ENCODE peak calls at places on chromosomes 5 and 9, in ten cellular contexts. A is dorsolateral prefrontal cortex, R is mesothelial cell of epicardium, P is cardiac muscle cell, X is cardiac fibroblast, M is breast epithelium, Q is ovary, B is PC-3, Y is astrocyte, S is AG10803. I is an unnamed sample.

GRCh38 chr5:9108156-9108555 is 437.7 kb downstream of the SEMA5A start:
- DNase-seq in S (peak), Y (no peak), B (no peak), R (no peak), M (no peak), P (no peak), X (no peak), Q (no peak), A (no peak), I (no peak)

GRCh38 chr5:172860520-172861443 is 26.7 kb downstream of the ERGIC1 start:
- DNase-seq in Y (peak), P (no peak), Q (peak), S (peak), A (peak), M (peak), R (no peak), X (peak), B (no peak), I (no peak)

GRCh38 chr5:81768960-81769452 is 18.1 kb upstream of the SSBP2 start:
- DNase-seq in A (no peak), P (no peak), M (no peak), Y (peak), R (no peak), X (peak), B (peak), S (peak), Q (no peak), I (no peak)

GRCh38 chr5:139312075-139312474 is 18.5 kb downstream of the MATR3 start:
- DNase-seq in Y (no peak), X (no peak), B (no peak), M (no peak), P (no peak), Q (no peak), S (no peak), A (no peak), R (no peak), I (no peak)

GRCh38 chr5:3024126-3024525 is 272.6 kb upstream of the IRX2 start:
- DNase-seq in P (no peak), M (no peak), R (no peak), Q (no peak), A (no peak), Y (no peak), X (no peak), B (no peak), S (no peak), I (no peak)

GRCh38 chr5:73236541-73237128 is 63.6 kb downstream of the TMEM174 start:
- DNase-seq in M (no peak), B (no peak), A (no peak), Y (no peak), P (no peak), R (no peak), Q (no peak), X (no peak), S (no peak), I (no peak)

GRCh38 chr9:111566234-111566633 is 33.2 kb downstream of the PTGR1 start:
- DNase-seq in B (no peak), S (peak), R (no peak), Y (no peak), P (no peak), A (no peak), Q (no peak), M (no peak), X (peak), I (no peak)

GRCh38 chr9:110638381-110638954 is 30.1 kb upstream of the MUSK start:
- DNase-seq in S (peak), P (peak), X (peak), B (peak), M (no peak), R (no peak), Q (no peak), A (no peak), Y (no peak), I (no peak)

GRCh38 chr5:92779536-92779935 is 801.5 kb downstream of the NR2F1-AS1 start:
- DNase-seq in P (no peak), Y (no peak), S (no peak), Q (no peak), M (no peak), R (no peak), A (no peak), X (no peak), B (no peak), I (no peak)

GRCh38 chr5:109688647-109688998 is 1.1 kb upstream of the MAN2A1 start:
- DNase-seq in M (no peak), R (no peak), Q (no peak), S (no peak), P (no peak), X (no peak), A (no peak), Y (no peak), B (peak), I (peak)

GRCh38 chr9:126165755-126166154 is 160.9 kb upstream of the MVB12B start:
- DNase-seq in A (no peak), R (no peak), X (no peak), S (no peak), M (no peak), Q (no peak), B (no peak), Y (no peak), P (no peak), I (no peak)

GRCh38 chr9:114236391-114237138 is 81.2 kb downstream of the COL27A1 start:
- DNase-seq in B (no peak), P (no peak), S (peak), Q (no peak), R (no peak), Y (no peak), X (no peak), M (no peak), A (no peak), I (no peak)

GRCh38 chr9:136940526-136941230 is 3.9 kb downstream of the FBXW5 start:
- DNase-seq in R (no peak), P (no peak), Q (peak), M (no peak), B (no peak), S (no peak), Y (no peak), A (no peak), X (no peak), I (no peak)

GRCh38 chr5:23072179-23072578 is 219.0 kb upstream of the CDH12 start:
- DNase-seq in Q (no peak), A (no peak), M (no peak), X (no peak), P (no peak), Y (no peak), S (no peak), B (no peak), R (no peak), I (no peak)

GRCh38 chr5:78899922-78900362 is 85.2 kb downstream of the ARSB start:
- DNase-seq in X (peak), S (peak), R (no peak), A (no peak), M (no peak), Q (no peak), Y (peak), B (peak), P (peak), I (no peak)

GRCh38 chr5:75690669-75691068 is 26.6 kb downstream of the POC5 start:
- DNase-seq in X (no peak), R (no peak), Y (no peak), S (no peak), M (no peak), P (no peak), Q (no peak), A (no peak), B (no peak), I (no peak)

GRCh38 chr5:160118349-160119141 is 705 bp downstream of the PWWP2A start:
- DNase-seq in P (peak), R (peak), S (no peak), B (peak), Q (peak), A (peak), X (no peak), Y (no peak), M (peak), I (peak)

GRCh38 chr9:95297760-95298159 is 19.7 kb downstream of the FANCC start:
- DNase-seq in S (no peak), Q (no peak), P (no peak), X (no peak), M (no peak), B (no peak), A (no peak), Y (no peak), R (no peak), I (no peak)

GRCh38 chr5:395156-395920 is 47.6 kb upstream of the EXOC3 start:
- DNase-seq in A (peak), R (no peak), Q (no peak), B (peak), S (peak), P (no peak), X (peak), M (no peak), Y (peak), I (no peak)

GRCh38 chr9:137727716-137728115 is 108.9 kb downstream of the EHMT1 start:
- DNase-seq in B (no peak), Y (no peak), S (no peak), P (no peak), X (no peak), A (no peak), M (no peak), Q (no peak), R (no peak), I (no peak)

GRCh38 chr5:124880903-124881302 is 134.5 kb upstream of the ZNF608 start:
- DNase-seq in M (no peak), X (no peak), Y (no peak), A (no peak), B (no peak), Q (no peak), R (no peak), S (no peak), P (no peak), I (no peak)

GRCh38 chr5:139644646-139645494 is 3.3 kb upstream of the CXXC5 start:
- DNase-seq in Y (no peak), B (no peak), S (no peak), A (no peak), R (no peak), P (no peak), X (no peak), Q (no peak), M (peak), I (no peak)

GRCh38 chr9:96015876-96016686 is 140.6 kb downstream of the ERCC6L2 start:
- DNase-seq in B (no peak), S (no peak), P (no peak), Y (peak), X (no peak), R (no peak), A (no peak), M (no peak), Q (no peak), I (no peak)

GRCh38 chr5:145750194-145750593 is 84.9 kb downstream of the PRELID2 start:
- DNase-seq in A (no peak), B (no peak), X (peak), S (peak), R (no peak), P (no peak), Y (no peak), M (no peak), Q (no peak), I (no peak)

GRCh38 chr5:119411935-119412623 is 40.2 kb upstream of the HSD17B4 start:
- DNase-seq in R (no peak), A (no peak), B (peak), Y (peak), M (no peak), P (peak), S (peak), X (peak), Q (peak), I (peak)

GRCh38 chr5:178589180-178590140 is 733 bp downstream of the COL23A1 start:
- DNase-seq in P (peak), M (no peak), S (peak), A (no peak), Q (peak), Y (peak), R (peak), X (peak), B (no peak), I (peak)

GRCh38 chr9:137087409-137087925 is 682 bp downstream of the MAN1B1 start:
- DNase-seq in M (no peak), X (no peak), Y (no peak), Q (no peak), B (no peak), A (no peak), P (no peak), R (no peak), S (no peak), I (no peak)

GRCh38 chr9:137057545-137057944 is 3.7 kb upstream of the ENTPD2 start:
- DNase-seq in M (no peak), B (no peak), R (no peak), X (no peak), Q (no peak), S (no peak), A (no peak), P (no peak), Y (no peak), I (no peak)

GRCh38 chr5:144017119-144017518 is 153.3 kb downstream of the YIPF5 start:
- DNase-seq in Y (no peak), S (no peak), P (no peak), M (no peak), X (no peak), Q (no peak), B (no peak), A (no peak), R (no peak), I (no peak)

GRCh38 chr9:18056993-18057369 is 417.0 kb upstream of the ADAMTSL1 start:
- DNase-seq in R (no peak), Q (no peak), P (no peak), S (no peak), A (no peak), M (no peak), X (no peak), B (no peak), Y (no peak), I (no peak)

GRCh38 chr9:133916159-133916541 is 76.0 kb downstream of the VAV2 start:
- DNase-seq in Y (peak), S (no peak), X (peak), Q (no peak), B (no peak), A (peak), P (no peak), R (no peak), M (no peak), I (no peak)

GRCh38 chr5:110880413-110880812 is 141.6 kb downstream of the SLC25A46 start:
- DNase-seq in M (no peak), X (peak), B (peak), S (peak), P (no peak), Y (peak), R (no peak), A (no peak), Q (no peak), I (no peak)

GRCh38 chr9:90296539-90296938 is 346.1 kb downstream of the DIRAS2 start:
- DNase-seq in M (no peak), R (no peak), X (no peak), Q (no peak), Y (no peak), P (no peak), A (no peak), S (no peak), B (no peak), I (no peak)

GRCh38 chr5:168603776-168604175 is 24.6 kb upstream of the PANK3 start:
- DNase-seq in R (no peak), Y (peak), Q (no peak), A (no peak), S (peak), M (no peak), P (no peak), X (peak), B (peak), I (no peak)

GRCh38 chr5:64156276-64156675 is 9.4 kb upstream of the RNF180 start:
- DNase-seq in B (no peak), X (no peak), Q (no peak), A (no peak), P (no peak), R (no peak), S (no peak), Y (no peak), M (no peak), I (no peak)

GRCh38 chr5:107529618-107530017 is 141.1 kb downstream of the EFNA5 start:
- DNase-seq in M (no peak), Q (no peak), P (no peak), R (no peak), S (no peak), B (no peak), Y (no peak), X (no peak), A (no peak), I (no peak)

GRCh38 chr9:6667633-6668280 is 22.2 kb upstream of the GLDC start:
- DNase-seq in X (peak), R (no peak), B (peak), M (no peak), Q (no peak), Y (peak), P (peak), A (no peak), S (peak), I (no peak)

DNA sequence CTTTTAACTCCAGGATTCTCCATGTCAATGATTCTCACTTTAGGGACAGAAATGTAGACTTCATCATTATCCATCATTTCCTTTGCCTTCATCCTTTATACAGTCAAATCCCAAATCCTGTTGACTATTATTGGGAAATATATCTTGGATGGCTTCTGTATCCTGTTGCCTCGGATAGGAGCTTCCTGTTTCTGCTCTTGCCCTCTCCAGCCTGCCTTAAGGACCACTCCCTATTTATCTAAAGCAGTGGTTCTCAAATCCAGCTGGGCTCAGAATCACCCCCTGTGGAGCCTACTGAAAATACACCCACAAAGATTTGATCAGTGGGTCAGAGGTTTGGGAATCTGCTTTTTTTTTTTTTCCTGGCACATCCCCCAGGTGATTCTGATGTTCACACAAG is 8.5 kb downstream of the AFAP1L1 start:
- DNase-seq in M (no peak), S (no peak), X (peak), P (no peak), Q (no peak), R (no peak), Y (no peak), B (no peak), A (no peak), I (no peak)
- TF ChIP-seq CTCF in M (no peak), S (peak), X (no peak), P (no peak), Q (no peak), R (no peak), Y (no peak), B (no peak), A (no peak), I (peak)

DNA sequence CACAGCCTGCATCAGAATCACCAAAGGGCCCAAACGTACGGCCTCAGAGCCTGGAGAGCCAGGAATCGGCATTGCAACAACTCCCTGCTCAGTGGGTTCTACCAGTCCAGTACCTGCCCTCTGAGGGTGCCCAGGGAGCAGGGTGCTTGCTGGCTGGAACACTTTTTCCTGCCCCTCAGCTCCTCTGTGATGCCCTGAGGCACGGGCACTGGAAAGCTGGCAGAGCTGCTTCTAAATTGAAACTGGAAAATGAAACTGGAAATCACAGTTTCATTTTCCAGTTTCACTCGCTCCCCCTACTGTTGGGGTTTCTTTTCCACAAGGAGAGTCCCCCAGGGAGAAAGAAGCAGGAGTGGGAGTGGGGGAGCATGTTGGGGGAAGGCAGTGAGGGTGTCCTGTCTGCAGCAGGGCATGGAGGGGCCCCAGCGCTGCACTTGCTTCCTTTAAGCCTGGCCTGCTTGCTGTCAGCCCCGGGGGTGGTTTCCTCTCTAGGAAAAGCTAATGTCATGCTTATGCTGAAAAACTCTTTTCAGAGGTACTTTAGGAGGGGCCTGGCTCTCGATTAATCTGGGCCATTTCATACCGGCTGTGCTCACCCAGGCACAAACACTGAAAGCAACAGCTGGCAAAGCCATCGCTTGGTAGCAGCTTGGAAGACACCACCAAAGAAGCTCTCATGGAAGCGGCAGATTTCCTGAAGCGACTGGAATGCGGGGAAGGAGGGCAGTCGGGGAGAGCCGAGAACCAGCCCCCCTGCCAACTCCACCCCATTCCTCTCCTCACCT is 26.2 kb downstream of the IRF1 start:
- DNase-seq in X (no peak), B (no peak), R (no peak), Q (no peak), S (peak), M (no peak), P (no peak), A (no peak), Y (no peak), I (no peak)
- TF ChIP-seq CTCF in X (no peak), B (peak), R (no peak), Q (no peak), S (peak), M (no peak), P (peak), A (no peak), Y (peak), I (no peak)

DNA sequence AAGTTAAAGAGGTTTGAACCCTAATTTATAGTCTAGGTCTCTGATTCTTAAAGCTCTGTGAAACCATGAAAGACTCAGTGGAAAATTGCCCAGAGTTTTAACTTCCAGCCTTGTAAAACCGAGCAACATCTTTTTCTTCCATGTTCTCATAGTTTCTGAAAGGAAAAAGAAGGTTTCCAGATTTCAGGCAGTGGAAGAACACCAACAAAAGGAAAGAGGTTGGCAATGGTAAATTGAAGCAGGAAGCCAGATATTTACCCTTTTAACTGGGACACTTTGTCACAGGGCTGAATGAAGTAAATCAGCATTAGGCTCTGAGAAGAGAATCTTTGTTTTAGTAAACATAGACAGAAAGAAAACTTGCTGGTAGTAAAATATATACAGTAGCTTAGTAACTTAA is 1999.3 kb downstream of the MAT2B start:
- DNase-seq in M (no peak), A (no peak), B (no peak), R (no peak), Y (no peak), Q (no peak), S (no peak), P (no peak), X (no peak), I (no peak)
- TF ChIP-seq CTCF in M (no peak), A (no peak), B (no peak), R (no peak), Y (no peak), Q (no peak), S (no peak), P (no peak), X (no peak), I (no peak)

GRCh38 chr9:121858788-121859187 is 207.4 kb downstream of the DAB2IP start:
- DNase-seq in Q (no peak), Y (no peak), A (no peak), R (no peak), X (no peak), P (no peak), M (no peak), B (no peak), S (no peak), I (no peak)
- TF ChIP-seq CTCF in Q (no peak), Y (no peak), A (no peak), R (no peak), X (no peak), P (no peak), M (no peak), B (no peak), S (no peak), I (no peak)

GRCh38 chr9:120989065-120989464 is 61.0 kb downstream of the C5 start:
- DNase-seq in S (no peak), Q (no peak), P (no peak), X (no peak), B (no peak), R (no peak), A (no peak), Y (no peak), M (no peak), I (no peak)
- TF ChIP-seq CTCF in S (no peak), Q (no peak), P (no peak), X (no peak), B (no peak), R (no peak), A (no peak), Y (no peak), M (no peak), I (no peak)

GRCh38 chr9:130110166-130110565 is 56.5 kb downstream of the GPR107 start:
- DNase-seq in M (no peak), Y (no peak), A (no peak), Q (no peak), R (no peak), X (no peak), B (no peak), P (no peak), S (no peak), I (no peak)
- TF ChIP-seq CTCF in M (no peak), Y (no peak), A (no peak), Q (no peak), R (no peak), X (no peak), B (no peak), P (no peak), S (no peak), I (no peak)

GRCh38 chr5:151243564-151243963 is 9.4 kb upstream of the GM2A start:
- DNase-seq in S (no peak), M (no peak), X (no peak), Y (no peak), Q (no peak), P (no peak), R (no peak), A (no peak), B (no peak), I (no peak)
- TF ChIP-seq CTCF in S (no peak), M (no peak), X (no peak), Y (no peak), Q (no peak), P (no peak), R (no peak), A (no peak), B (no peak), I (no peak)

GRCh38 chr5:134581241-134581981 is 51.2 kb downstream of the SAR1B start:
- DNase-seq in Y (no peak), B (no peak), R (no peak), A (no peak), S (no peak), Q (peak), M (peak), P (no peak), X (no peak), I (no peak)
- TF ChIP-seq CTCF in Y (no peak), B (no peak), R (no peak), A (no peak), S (peak), Q (no peak), M (no peak), P (no peak), X (no peak), I (no peak)